ENCODE peak calls at places on chromosomes 2 and 18, in ten cellular contexts. N is mesothelial cell of epicardium; K is fibroblast of the conjunctiva; Q is ELR; F is epithelial cell of proximal tubule; L is stimulated activated CD4-positive, alpha-beta T cell treated with anti-CD3 and anti-CD28 coated beads, Interleukin-12 subunit alpha, Interleukin-12 subunit beta, amount 100 ng/mL, for 4 hours; Z is T1000; U is NCI-H2081; Y is activated effector memory CD4-positive, alpha-beta T cell treated with anti-CD3 and anti-CD28 coated beads, Interleukin-2, amount 50 U/mL, for 16 hours; M is adipocyte. X is an unnamed sample.

GRCh38 chr2:47554311-47554905 is 151.5 kb downstream of the MSH2 start:
- DNase-seq in Z (no peak), L (no peak), U (no peak), N (no peak), K (no peak), F (no peak), Y (no peak), Q (no peak), M (no peak), X (no peak)

GRCh38 chr2:131031875-131032274 is 61.4 kb downstream of the FAM168B start:
- DNase-seq in U (no peak), Z (no peak), M (no peak), K (no peak), N (no peak), Y (no peak), L (no peak), F (no peak), Q (no peak), X (no peak)

GRCh38 chr2:167787562-167787961 is 459.8 kb downstream of the STK39 start:
- DNase-seq in L (no peak), N (no peak), U (no peak), Y (no peak), Z (no peak), K (no peak), F (no peak), Q (no peak), M (no peak), X (no peak)

GRCh38 chr2:197929008-197929885 is 124.9 kb downstream of the PLCL1 start:
- DNase-seq in K (no peak), Z (no peak), Q (no peak), F (no peak), M (no peak), Y (no peak), L (no peak), N (no peak), U (no peak), X (no peak)

GRCh38 chr2:216739035-216739434 is 43.7 kb upstream of the IGFBP5 start:
- DNase-seq in Q (no peak), Y (no peak), N (no peak), U (peak; percentile 75), Z (no peak), M (no peak), L (no peak), F (no peak), K (no peak), X (no peak)

GRCh38 chr2:126482582-126483464 is 173.1 kb upstream of the GYPC start:
- DNase-seq in L (no peak), N (no peak), M (no peak), U (no peak), K (no peak), Q (no peak), F (no peak), Y (no peak), Z (no peak), X (no peak)

GRCh38 chr2:127118467-127118866 is 11.5 kb upstream of the BIN1 start:
- DNase-seq in U (no peak), L (no peak), N (no peak), M (no peak), Z (no peak), K (no peak), Y (no peak), Q (no peak), F (no peak), X (no peak)

GRCh38 chr2:234308814-234309195 is 188.1 kb downstream of the ARL4C start:
- DNase-seq in Q (peak; percentile 74), M (no peak), Y (peak; percentile 86), K (no peak), U (no peak), L (peak; percentile 40), N (peak; percentile 11), Z (no peak), F (no peak), X (peak; percentile 20)

GRCh38 chr2:23670245-23670592 is 256.7 kb downstream of the ATAD2B start:
- DNase-seq in K (no peak), M (no peak), Z (no peak), U (no peak), L (no peak), N (no peak), Q (no peak), Y (no peak), F (no peak), X (no peak)

GRCh38 chr2:185221-185620 is 78.6 kb downstream of the SH3YL1 start:
- DNase-seq in Y (no peak), F (no peak), Q (no peak), M (no peak), K (no peak), Z (no peak), L (no peak), N (no peak), U (no peak), X (no peak)

GRCh38 chr2:233849607-233850271 is 4.6 kb downstream of the HJURP start:
- DNase-seq in N (no peak), U (no peak), Y (no peak), M (no peak), Q (no peak), K (no peak), Z (no peak), F (no peak), L (no peak), X (no peak)

GRCh38 chr2:23585218-23585945 is 200.4 kb downstream of the KLHL29 start:
- DNase-seq in Z (no peak), F (no peak), M (no peak), N (no peak), Y (no peak), U (peak; percentile 82), L (no peak), Q (no peak), K (no peak), X (no peak)

GRCh38 chr2:104901037-104901851 is 47.3 kb downstream of the POU3F3 start:
- DNase-seq in N (no peak), U (no peak), F (peak; percentile 84), Q (no peak), M (no peak), K (no peak), L (no peak), Y (no peak), Z (no peak), X (no peak)

GRCh38 chr2:147649963-147650362 is 194.9 kb upstream of the ACVR2A start:
- DNase-seq in Z (no peak), N (no peak), M (no peak), L (no peak), K (no peak), Q (no peak), U (no peak), Y (no peak), F (no peak), X (no peak)

GRCh38 chr2:232973796-232974195 is 39.3 kb downstream of the NGEF start:
- DNase-seq in Y (no peak), K (no peak), F (no peak), N (peak; percentile 13), M (no peak), Q (no peak), Z (no peak), L (no peak), U (no peak), X (no peak)

GRCh38 chr2:177075254-177075653 is 137.3 kb upstream of the HNRNPA3 start:
- DNase-seq in L (no peak), Z (no peak), U (no peak), N (no peak), F (no peak), K (no peak), Q (no peak), Y (no peak), M (no peak), X (peak; percentile 4)

GRCh38 chr2:20638014-20638413 is 12.9 kb downstream of the HS1BP3 start:
- DNase-seq in N (no peak), M (no peak), L (no peak), Y (no peak), U (no peak), K (no peak), Z (no peak), F (no peak), Q (no peak), X (no peak)

GRCh38 chr2:43041661-43042360 is 184.6 kb downstream of the ZFP36L2 start:
- DNase-seq in K (peak; percentile 81), F (no peak), L (no peak), M (peak; percentile 96), U (no peak), N (peak; percentile 83), Y (no peak), Z (peak; percentile 89), Q (peak; percentile 96), X (peak; percentile 98)

GRCh38 chr2:28543316-28544068 is 47.6 kb downstream of the PLB1 start:
- DNase-seq in U (no peak), F (no peak), L (no peak), K (no peak), Y (no peak), Z (no peak), M (no peak), Q (no peak), N (no peak), X (no peak)

GRCh38 chr2:168530980-168531379 is 74.9 kb downstream of the CERS6 start:
- DNase-seq in N (no peak), U (no peak), F (no peak), Y (no peak), Q (peak; percentile 23), K (peak; percentile 37), L (no peak), Z (no peak), M (peak; percentile 66), X (peak; percentile 48)

GRCh38 chr2:200624660-200625059 is 38.8 kb downstream of the AOX1 start:
- DNase-seq in F (no peak), N (no peak), Q (peak; percentile 70), Y (no peak), M (peak; percentile 65), U (no peak), Z (no peak), K (peak; percentile 72), L (no peak), X (peak; percentile 72)

GRCh38 chr18:78246041-78246440 is 733.6 kb upstream of the SALL3 start:
- DNase-seq in L (no peak), Q (no peak), K (no peak), F (no peak), U (no peak), N (no peak), Y (no peak), Z (no peak), M (no peak), X (no peak)

GRCh38 chr2:44546469-44547127 is 184.9 kb downstream of the CAMKMT start:
- DNase-seq in K (no peak), M (no peak), U (no peak), Z (no peak), L (no peak), Y (no peak), Q (no peak), F (no peak), N (no peak), X (no peak)

GRCh38 chr2:67268806-67269205 is 128.3 kb upstream of the ETAA1 start:
- DNase-seq in Q (peak; percentile 92), K (no peak), N (no peak), L (no peak), M (peak; percentile 36), U (no peak), Y (no peak), Z (no peak), F (no peak), X (peak; percentile 74)

GRCh38 chr18:31835528-31836138 is 75.0 kb upstream of the SLC25A52 start:
- DNase-seq in Y (no peak), Z (no peak), M (peak; percentile 10), L (no peak), Q (no peak), U (no peak), F (peak; percentile 10), K (no peak), N (no peak), X (no peak)

GRCh38 chr18:79884296-79884962 is 67.0 kb downstream of the SLC66A2 start:
- DNase-seq in U (no peak), K (no peak), Z (no peak), Q (no peak), N (no peak), M (no peak), L (no peak), F (no peak), Y (peak; percentile 53), X (no peak)

GRCh38 chr18:66138642-66139041 is 387.8 kb downstream of the CDH7 start:
- DNase-seq in F (no peak), L (no peak), N (no peak), M (no peak), Z (no peak), Q (no peak), K (no peak), Y (no peak), U (no peak), X (no peak)

GRCh38 chr2:241095594-241096290 is 6.3 kb downstream of the MTERF4 start:
- DNase-seq in N (no peak), Y (peak; percentile 85), L (no peak), Z (no peak), M (no peak), F (no peak), K (no peak), Q (no peak), U (no peak), X (no peak)

X was measured in EL.